ENCODE peak calls at places on chromosomes 7 and 10, in six cellular contexts. M, P, U, T, H and C are unnamed samples.

GRCh38 chr10:7449063-7449695 is 38.3 kb upstream of the SFMBT2 start:
- DNase-seq in T (no peak), U (no peak), M (no peak), H (no peak), P (peak; percentile 8), C (no peak)

GRCh38 chr7:84510501-84510900 is 315.9 kb upstream of the SEMA3A start:
- DNase-seq in T (no peak), H (no peak), P (peak; percentile 60), U (no peak), M (no peak), C (no peak)

GRCh38 chr10:129775681-129776080 is 188.4 kb downstream of the EBF3 start:
- DNase-seq in H (no peak), T (no peak), P (no peak), U (no peak), M (peak; percentile 62), C (no peak)

GRCh38 chr7:130154501-130155317 is 50.5 kb downstream of the TMEM209 start:
- DNase-seq in T (peak; percentile 84), M (no peak), H (peak; percentile 74), P (no peak), U (no peak), C (no peak)

GRCh38 chr10:85280014-85280413 is 951.6 kb downstream of the CCSER2 start:
- DNase-seq in M (no peak), T (no peak), P (no peak), H (no peak), U (no peak), C (no peak)

GRCh38 chr10:91512458-91512857 is 102.3 kb downstream of the HECTD2 start:
- DNase-seq in M (no peak), T (no peak), U (no peak), P (no peak), H (no peak), C (no peak)

GRCh38 chr10:31838709-31839108 is 89.9 kb downstream of the ARHGAP12 start:
- DNase-seq in P (no peak), U (no peak), M (no peak), T (no peak), H (no peak), C (no peak)

GRCh38 chr10:102267748-102268147 is 22.4 kb downstream of the GBF1 start:
- DNase-seq in H (no peak), P (peak; percentile 88), U (no peak), T (no peak), M (no peak), C (no peak)

GRCh38 chr7:117212969-117213877 is 109.6 kb downstream of the WNT2 start:
- DNase-seq in U (peak; percentile 69), T (peak; percentile 70), P (peak; percentile 73), M (no peak), H (peak; percentile 49), C (peak; percentile 43)

GRCh38 chr10:123309740-123310139 is 155.5 kb downstream of the BUB3 start:
- DNase-seq in T (peak; percentile 42), U (peak; percentile 50), H (no peak), P (peak; percentile 67), M (no peak), C (no peak)

GRCh38 chr10:60919551-60919950 is 24.4 kb downstream of the RHOBTB1 start:
- DNase-seq in P (no peak), T (no peak), M (no peak), H (no peak), U (no peak), C (no peak)

GRCh38 chr7:157431951-157432540 is 95.2 kb downstream of the DNAJB6 start:
- DNase-seq in U (no peak), P (no peak), M (peak; percentile 70), T (peak; percentile 61), H (no peak), C (no peak)

GRCh38 chr10:124364674-124365073 is 54.0 kb downstream of the OAT start:
- DNase-seq in T (no peak), U (no peak), M (peak; percentile 22), H (no peak), P (no peak), C (no peak)

GRCh38 chr7:44097064-44097932 is 6.8 kb upstream of the AEBP1 start:
- DNase-seq in H (no peak), M (peak; percentile 82), T (no peak), U (peak; percentile 89), P (no peak), C (peak; percentile 26)

GRCh38 chr7:52586704-52587103 is 448.7 kb upstream of the POM121L12 start:
- DNase-seq in T (no peak), M (no peak), P (no peak), H (no peak), U (no peak), C (no peak)

GRCh38 chr7:11895352-11895751 is 63.4 kb upstream of the THSD7A start:
- DNase-seq in U (no peak), P (no peak), M (no peak), H (no peak), T (no peak), C (no peak)

GRCh38 chr10:48330269-48330668 is 23.8 kb downstream of the MAPK8 start:
- DNase-seq in M (no peak), U (no peak), T (no peak), P (no peak), H (no peak), C (no peak)

GRCh38 chr7:111836592-111836991 is 274.3 kb upstream of the IMMP2L start:
- DNase-seq in M (no peak), P (no peak), H (no peak), U (no peak), T (no peak), C (no peak)

GRCh38 chr10:103226011-103226410 is 19.7 kb upstream of the RPEL1 start:
- DNase-seq in M (no peak), T (no peak), U (no peak), H (no peak), P (peak; percentile 61), C (no peak)

GRCh38 chr10:123149568-123150228 is 1.8 kb downstream of the HMX2 start:
- DNase-seq in M (peak; percentile 79), T (peak; percentile 74), U (no peak), P (peak; percentile 70), H (no peak), C (no peak)

GRCh38 chr7:94348142-94348541 is 46.6 kb upstream of the COL1A2 start:
- DNase-seq in U (no peak), H (peak; percentile 7), P (peak; percentile 97), M (no peak), T (no peak), C (peak; percentile 11)

GRCh38 chr7:73810991-73811360 is 19.8 kb upstream of the CLDN4 start:
- DNase-seq in P (no peak), H (no peak), T (peak; percentile 62), M (peak; percentile 56), U (no peak), C (no peak)

GRCh38 chr10:11930342-11930978 is 107.3 kb downstream of the PROSER2 start:
- DNase-seq in H (no peak), P (no peak), T (no peak), U (no peak), M (no peak), C (no peak)

GRCh38 chr7:15323545-15323944 is 238.3 kb downstream of the AGMO start:
- DNase-seq in M (no peak), U (no peak), P (peak; percentile 23), T (no peak), H (no peak), C (no peak)

DNA sequence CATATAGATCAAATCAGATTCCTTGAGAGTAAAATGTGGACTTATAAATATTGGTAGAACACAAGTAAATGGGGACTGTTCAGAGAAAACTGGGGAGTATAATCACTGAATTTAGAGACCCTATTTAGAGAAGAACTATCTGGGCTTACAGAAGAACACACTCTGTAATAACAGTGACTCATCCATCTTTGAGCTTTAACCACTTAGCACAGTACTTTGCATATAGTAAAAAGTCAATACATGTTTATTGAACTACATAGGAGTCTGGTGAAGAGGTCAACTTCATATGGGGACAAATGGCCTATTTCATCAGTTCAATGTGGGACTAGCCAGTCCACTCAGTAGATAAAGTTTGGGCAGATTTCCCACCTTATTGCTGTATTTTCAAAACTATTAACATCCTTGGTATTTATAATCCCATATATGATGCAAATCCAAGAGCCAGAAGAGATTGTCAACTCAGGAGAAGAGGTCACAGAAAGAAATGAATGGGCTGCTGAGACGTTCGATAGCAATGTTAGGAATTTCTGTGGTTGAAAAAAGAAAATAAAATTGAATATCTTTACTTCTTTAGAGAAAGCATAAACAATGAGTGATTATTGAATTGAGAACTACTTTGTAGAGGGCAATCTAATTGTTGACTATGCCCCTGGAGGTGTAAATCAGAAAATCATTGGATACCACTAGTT is 119.3 kb upstream of the CACNA2D1 start:
- DNase-seq in P (peak; percentile 71), U (no peak), T (no peak), M (no peak), H (no peak), C (no peak)
- H3K4me3 ChIP-seq in P (peak overlapping the region; percentile 5), U (no peak overlapping the region), T (no peak overlapping the region), M (no peak overlapping the region), H (no peak overlapping the region), C (no peak overlapping the region)

GRCh38 chr10:10133271-10133670 is 884.4 kb upstream of the CELF2 start:
- DNase-seq in H (no peak), P (no peak), M (no peak), T (no peak), U (no peak), C (no peak)

GRCh38 chr10:10141983-10142382 is 875.7 kb upstream of the CELF2 start:
- DNase-seq in P (no peak), M (no peak), T (no peak), H (no peak), U (no peak), C (no peak)

GRCh38 chr10:10138685-10139084 is 879.0 kb upstream of the CELF2 start:
- DNase-seq in M (no peak), U (no peak), H (no peak), T (no peak), P (peak; percentile 16), C (no peak)
- H3K4me3 ChIP-seq in M (no peak overlapping the region), U (no peak overlapping the region), H (no peak overlapping the region), T (no peak overlapping the region), P (peak overlapping the region; percentile 66), C (no peak overlapping the region)

GRCh38 chr10:34489973-34490372 is 325.1 kb downstream of the PARD3 start:
- DNase-seq in U (no peak), M (no peak), H (no peak), T (no peak), P (peak; percentile 82), C (no peak)

GRCh38 chr10:34489436-34489835 is 325.7 kb downstream of the PARD3 start:
- DNase-seq in M (no peak), P (no peak), H (no peak), U (no peak), T (no peak), C (no peak)

GRCh38 chr10:34491666-34492065 is 323.4 kb downstream of the PARD3 start:
- DNase-seq in U (no peak), H (no peak), M (no peak), P (no peak), T (no peak), C (no peak)

GRCh38 chr10:34494012-34494411 is 321.1 kb downstream of the PARD3 start:
- DNase-seq in M (no peak), U (no peak), H (no peak), P (peak; percentile 21), T (no peak), C (no peak)

DNA sequence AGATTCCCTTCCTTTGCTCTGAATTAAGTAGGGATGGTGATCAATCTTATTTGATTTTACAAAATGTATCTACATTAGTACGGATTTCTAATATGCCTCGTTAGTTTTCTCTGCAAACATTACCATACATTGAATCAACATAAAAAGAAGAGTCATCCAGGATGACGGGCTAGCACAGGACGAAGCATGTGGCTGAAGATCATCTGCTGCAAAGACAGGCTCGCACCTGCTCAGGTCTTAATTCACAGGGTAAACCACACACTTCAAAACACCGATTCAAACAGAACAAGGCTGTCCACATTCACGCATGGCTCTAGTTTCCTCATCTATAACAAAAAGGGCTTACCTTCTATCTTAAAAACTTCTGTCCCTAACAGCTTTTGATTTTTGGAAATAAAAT is 323.0 kb downstream of the PARD3 start:
- DNase-seq in T (no peak), H (no peak), U (no peak), P (no peak), M (no peak), C (no peak)
- H3K4me3 ChIP-seq in T (no peak overlapping the region), H (no peak overlapping the region), U (no peak overlapping the region), P (no peak overlapping the region), M (no peak overlapping the region), C (no peak overlapping the region)

GRCh38 chr7:97096037-97096436 is 21.5 kb upstream of the SDHAF3 start:
- DNase-seq in M (no peak), P (no peak), U (no peak), H (no peak), T (no peak), C (no peak)
- H3K4me3 ChIP-seq in M (no peak overlapping the region), P (no peak overlapping the region), U (no peak overlapping the region), H (no peak overlapping the region), T (no peak overlapping the region), C (no peak overlapping the region)